ENCODE peak calls at places on chromosome 7, in seven cellular contexts. H is heart left ventricle, J is dorsolateral prefrontal cortex, K is sigmoid colon, F is colonic mucosa, X is choroid plexus epithelial cell, R is brain microvascular endothelial cell. T is an unnamed sample.
A peak's percentile ranks its signal among the peaks of the same experiment; 100 is the strongest.

GRCh38 chr7:84178013-84178412 is 16.6 kb downstream of the SEMA3A start:
- DNase-seq in F (no peak), H (no peak), J (no peak), K (no peak), R (no peak), X (no peak), T (no peak)

GRCh38 chr7:150778738-150779301 is 21.3 kb downstream of the TMEM176B start:
- DNase-seq in K (peak; percentile 90), R (peak; percentile 76), J (peak; percentile 87), H (peak; percentile 83), F (peak; percentile 93), X (peak; percentile 74), T (peak; percentile 86)

GRCh38 chr7:5776894-5777645 is 4.4 kb downstream of the RNF216 start:
- DNase-seq in K (peak; percentile 50), H (no peak), F (no peak), R (no peak), X (no peak), J (no peak), T (no peak)

GRCh38 chr7:19397917-19398316 is 252.7 kb upstream of the FERD3L start:
- DNase-seq in J (no peak), H (no peak), X (peak; percentile 87), K (no peak), R (peak; percentile 78), F (no peak), T (peak; percentile 29)

GRCh38 chr7:43072530-43072929 is 39.9 kb upstream of the HECW1 start:
- DNase-seq in F (no peak), R (peak; percentile 25), J (no peak), X (peak; percentile 53), K (no peak), H (no peak), T (no peak)

GRCh38 chr7:132414857-132415256 is 161.4 kb downstream of the PLXNA4 start:
- DNase-seq in J (no peak), K (no peak), F (no peak), X (no peak), R (no peak), H (no peak), T (no peak)

GRCh38 chr7:124033093-124033806 is 383 bp upstream of the TMEM229A start:
- DNase-seq in X (no peak), F (no peak), R (no peak), J (peak; percentile 79), H (peak; percentile 29), K (peak; percentile 54), T (no peak)

GRCh38 chr7:55309040-55309991 is 55.8 kb upstream of the LANCL2 start:
- DNase-seq in X (no peak), F (no peak), H (no peak), K (no peak), J (no peak), R (no peak), T (no peak)

GRCh38 chr7:46493196-46493595 is 572.1 kb upstream of the IGFBP3 start:
- DNase-seq in R (no peak), F (no peak), H (no peak), K (no peak), X (peak; percentile 13), J (no peak), T (no peak)

GRCh38 chr7:155836216-155837125 is 24.2 kb upstream of the SHH start:
- DNase-seq in H (no peak), X (no peak), R (no peak), F (no peak), K (peak; percentile 46), J (no peak), T (no peak)

GRCh38 chr7:8065356-8065813 is 96.8 kb downstream of the GLCCI1 start:
- DNase-seq in H (no peak), F (no peak), K (no peak), X (peak; percentile 51), R (peak; percentile 90), J (no peak), T (peak; percentile 87)

GRCh38 chr7:90552521-90552920 is 43.6 kb upstream of the CDK14 start:
- DNase-seq in K (no peak), X (peak; percentile 54), R (no peak), H (no peak), J (no peak), F (no peak), T (peak; percentile 45)

GRCh38 chr7:74284781-74285259 is 4.4 kb upstream of the CLIP2 start:
- DNase-seq in H (no peak), R (no peak), K (no peak), J (no peak), X (peak; percentile 41), F (peak; percentile 91), T (no peak)

GRCh38 chr7:7970113-7970619 is 1.6 kb downstream of the GLCCI1 start:
- DNase-seq in J (no peak), K (no peak), R (no peak), X (no peak), F (no peak), H (no peak), T (no peak)

GRCh38 chr7:80135306-80136104 is 874 bp downstream of the GNAI1 start:
- DNase-seq in J (peak; percentile 46), R (no peak), K (no peak), X (peak; percentile 43), F (peak; percentile 38), H (no peak), T (peak; percentile 23)

GRCh38 chr7:1671876-1672451 is 1.9 kb downstream of the ELFN1 start:
- DNase-seq in K (peak; percentile 48), X (no peak), R (no peak), H (peak; percentile 16), F (no peak), J (peak; percentile 11), T (no peak)

GRCh38 chr7:91230503-91230902 is 33.7 kb upstream of the FZD1 start:
- DNase-seq in X (no peak), K (no peak), H (no peak), J (no peak), R (no peak), F (no peak), T (no peak)

GRCh38 chr7:45086348-45087065 is 2.3 kb downstream of the NACAD start:
- DNase-seq in J (peak; percentile 84), X (no peak), K (peak; percentile 54), R (no peak), H (no peak), F (no peak), T (no peak)

GRCh38 chr7:28230273-28230672 is 49.7 kb upstream of the JAZF1 start:
- DNase-seq in H (no peak), F (no peak), J (no peak), K (no peak), X (no peak), R (no peak), T (no peak)

GRCh38 chr7:116353614-116354013 is 143.3 kb downstream of the TES start:
- DNase-seq in R (no peak), X (no peak), F (peak; percentile 27), K (peak; percentile 86), J (no peak), H (peak; percentile 57), T (no peak)

GRCh38 chr7:16926283-16926682 is 44.5 kb upstream of the AGR3 start:
- DNase-seq in K (no peak), J (no peak), H (peak; percentile 25), X (peak; percentile 79), R (peak; percentile 53), F (peak; percentile 60), T (peak; percentile 69)

GRCh38 chr7:22443370-22444180 is 56.4 kb downstream of the STEAP1B start:
- DNase-seq in K (no peak), R (peak; percentile 65), J (no peak), F (peak; percentile 74), X (peak; percentile 79), H (no peak), T (peak; percentile 56)

GRCh38 chr7:157529768-157530560 is 193.2 kb downstream of the DNAJB6 start:
- DNase-seq in K (no peak), R (no peak), F (no peak), J (peak; percentile 10), H (no peak), X (no peak), T (no peak)

GRCh38 chr7:155349601-155350331 is 52.1 kb downstream of the INSIG1 start:
- DNase-seq in F (no peak), X (no peak), J (no peak), H (no peak), R (no peak), K (no peak), T (no peak)

GRCh38 chr7:110797656-110798055 is 293.3 kb upstream of the LRRN3 start:
- DNase-seq in J (no peak), R (no peak), X (no peak), F (no peak), K (no peak), H (no peak), T (no peak)

GRCh38 chr7:23235688-23236280 is 10.8 kb upstream of the GPNMB start:
- DNase-seq in F (no peak), R (peak; percentile 27), J (no peak), X (peak; percentile 74), H (peak; percentile 33), K (peak; percentile 89), T (peak; percentile 98)

GRCh38 chr7:114175140-114175539 is 239.5 kb upstream of the FOXP2 start:
- DNase-seq in H (no peak), J (no peak), R (peak; percentile 38), K (no peak), X (peak; percentile 26), F (no peak), T (peak; percentile 16)

GRCh38 chr7:36600869-36601530 is 123.3 kb downstream of the AOAH start:
- DNase-seq in X (peak; percentile 72), K (no peak), R (peak; percentile 67), J (no peak), H (no peak), F (no peak), T (peak; percentile 52)

GRCh38 chr7:47634273-47634672 is 52.4 kb upstream of the TNS3 start:
- DNase-seq in K (no peak), R (no peak), F (no peak), H (no peak), J (no peak), X (no peak), T (no peak)

GRCh38 chr7:2873686-2874551 is 29.8 kb upstream of the GNA12 start:
- DNase-seq in J (peak; percentile 50), R (peak; percentile 88), H (no peak), X (peak; percentile 95), K (no peak), F (no peak), T (peak; percentile 96)

GRCh38 chr7:98286701-98287485 is 5.4 kb downstream of the BRI3 start:
- DNase-seq in F (no peak), X (no peak), H (no peak), J (no peak), R (no peak), K (no peak), T (no peak)
- H3K4me3 ChIP-seq in F (no peak overlapping the region), X (no peak overlapping the region), H (peak overlapping the region; percentile 82), J (no peak overlapping the region), R (no peak overlapping the region), K (no peak overlapping the region), T (no peak overlapping the region)

GRCh38 chr7:105013283-105013817 is 655 bp upstream of the KMT2E start:
- DNase-seq in K (peak; percentile 98), X (peak; percentile 97), J (peak; percentile 97), H (peak; percentile 95), F (peak; percentile 94), R (peak; percentile 93), T (peak; percentile 92)
- TF ChIP-seq CTCF in K (peak; percentile 84), X (peak; percentile 69), J (peak; percentile 14), H (peak; percentile 32), F (peak; percentile 27), R (peak; percentile 76), T (peak; percentile 42)

GRCh38 chr7:100547872-100548271 is 8.9 kb downstream of the AGFG2 start:
- DNase-seq in K (no peak), X (peak; percentile 64), R (no peak), H (peak; percentile 38), F (no peak), J (no peak), T (peak; percentile 57)
- H3K4me3 ChIP-seq in K (no peak overlapping the region), X (no peak overlapping the region), R (no peak overlapping the region), H (no peak overlapping the region), F (no peak overlapping the region), J (no peak overlapping the region), T (no peak overlapping the region)

GRCh38 chr7:111929258-111929657 is 276.9 kb downstream of the DOCK4 start:
- DNase-seq in X (no peak), R (no peak), H (no peak), F (no peak), K (no peak), J (no peak), T (no peak)
- TF ChIP-seq CTCF in X (no peak), R (no peak), H (no peak), F (no peak), K (no peak), J (no peak), T (no peak)